ENCODE peak calls at places on chromosome 11, in six cellular contexts. U, K, D, J, R and X are unnamed samples.

GRCh38 chr11:78841451-78842060 is 266.9 kb upstream of the NARS2 start:
- DNase-seq in J (no peak), R (no peak), U (no peak), K (no peak), D (no peak), X (no peak)

GRCh38 chr11:121318848-121319834 is 26.6 kb downstream of the SC5D start:
- DNase-seq in D (no peak), R (no peak), K (no peak), J (peak; percentile 66), U (peak; percentile 46), X (peak; percentile 60)

GRCh38 chr11:106988151-106988806 is 30.0 kb downstream of the GUCY1A2 start:
- DNase-seq in U (no peak), K (no peak), R (no peak), D (no peak), J (peak; percentile 65), X (no peak)

GRCh38 chr11:83157755-83158473 is 983 bp downstream of the PCF11 start:
- DNase-seq in K (peak; percentile 65), J (peak; percentile 65), R (peak; percentile 82), U (peak; percentile 62), D (peak; percentile 60), X (peak; percentile 57)

GRCh38 chr11:70567680-70568503 is 169.6 kb downstream of the CTTN start:
- DNase-seq in J (peak; percentile 21), U (no peak), R (peak; percentile 77), K (peak; percentile 78), D (no peak), X (no peak)

GRCh38 chr11:134032501-134033091 is 36.3 kb upstream of the JAM3 start:
- DNase-seq in K (peak; percentile 31), D (no peak), U (peak; percentile 31), J (no peak), R (no peak), X (no peak)

GRCh38 chr11:113378692-113379091 is 8.9 kb upstream of the ANKK1 start:
- DNase-seq in R (no peak), D (no peak), J (no peak), K (no peak), U (no peak), X (no peak)

GRCh38 chr11:69076129-69076791 is 27.5 kb downstream of the TPCN2 start:
- DNase-seq in J (peak; percentile 43), U (no peak), R (no peak), D (no peak), K (no peak), X (no peak)

GRCh38 chr11:23112390-23112789 is 252.1 kb upstream of the CCDC179 start:
- DNase-seq in U (no peak), K (no peak), D (no peak), J (no peak), R (no peak), X (no peak)

GRCh38 chr11:59186130-59186594 is 14.2 kb downstream of the DTX4 start:
- DNase-seq in K (peak; percentile 94), D (peak; percentile 81), R (no peak), J (no peak), U (peak; percentile 50), X (peak; percentile 19)

GRCh38 chr11:10505278-10506012 is 35.5 kb downstream of the RNF141 start:
- DNase-seq in U (no peak), D (no peak), J (no peak), K (no peak), R (no peak), X (no peak)

GRCh38 chr11:45906965-45907591 is at the start of gene FREY1:
- DNase-seq in D (no peak), R (no peak), U (no peak), J (no peak), K (no peak), X (no peak)

GRCh38 chr11:2399488-2400068 is 972 bp upstream of the TSSC4 start:
- DNase-seq in J (peak; percentile 4), K (peak; percentile 43), D (no peak), U (peak; percentile 20), R (peak; percentile 84), X (no peak)

GRCh38 chr11:2736577-2737225 is 36.9 kb upstream of the KCNQ1OT1 start:
- DNase-seq in U (no peak), D (no peak), J (no peak), R (no peak), K (peak; percentile 60), X (no peak)

GRCh38 chr11:34358258-34358665 is 452 bp upstream of the ABTB2 start:
- DNase-seq in K (peak; percentile 75), R (peak; percentile 89), J (peak; percentile 61), D (peak; percentile 55), U (no peak), X (no peak)

GRCh38 chr11:75319035-75319877 is 32.2 kb downstream of the ARRB1 start:
- DNase-seq in U (no peak), K (peak; percentile 85), D (no peak), J (no peak), R (peak; percentile 60), X (no peak)

GRCh38 chr11:111355956-111356659 is 23.0 kb downstream of the POU2AF1 start:
- DNase-seq in U (no peak), D (peak; percentile 20), R (no peak), J (no peak), K (no peak), X (no peak)

GRCh38 chr11:41175304-41175972 is 284.0 kb downstream of the LRRC4C start:
- DNase-seq in R (no peak), J (no peak), D (no peak), K (no peak), U (no peak), X (no peak)

GRCh38 chr11:68942751-68943271 is 38.0 kb downstream of the MRGPRD start:
- DNase-seq in U (no peak), D (no peak), J (peak; percentile 28), R (peak; percentile 84), K (no peak), X (no peak)

GRCh38 chr11:88972210-88972609 is 93.6 kb downstream of the GRM5 start:
- DNase-seq in K (no peak), U (no peak), J (no peak), D (no peak), R (no peak), X (no peak)

GRCh38 chr11:48261600-48261999 is 2.1 kb upstream of the OR4X1 start:
- DNase-seq in U (no peak), K (no peak), D (no peak), J (no peak), R (no peak), X (no peak)

GRCh38 chr11:27429740-27430451 is 42.7 kb downstream of the LGR4 start:
- DNase-seq in R (no peak), J (no peak), D (no peak), U (no peak), K (no peak), X (no peak)

GRCh38 chr11:41118521-41118920 is 340.9 kb downstream of the LRRC4C start:
- DNase-seq in D (no peak), K (no peak), U (no peak), J (no peak), R (no peak), X (no peak)

GRCh38 chr11:77322506-77322905 is 21.0 kb upstream of the GDPD4 start:
- DNase-seq in J (peak; percentile 93), U (no peak), D (peak; percentile 32), R (no peak), K (no peak), X (no peak)

GRCh38 chr11:36454551-36454950 is 55.5 kb downstream of the TRAF6 start:
- DNase-seq in R (no peak), J (no peak), K (no peak), D (no peak), U (no peak), X (no peak)
- H3K4me3 ChIP-seq in R (no peak overlapping the region), J (no peak overlapping the region), K (no peak overlapping the region), D (no peak overlapping the region), U (no peak overlapping the region), X (no peak overlapping the region)

GRCh38 chr11:8757047-8757446 is 74.5 kb downstream of the RPL27A start:
- DNase-seq in D (no peak), R (no peak), K (no peak), J (no peak), U (no peak), X (no peak)
- H3K4me1 ChIP-seq in D (peaks cover 30% of the 10 kb centered on the region), R (peaks cover 8% of the 10 kb centered on the region), K (no peaks in the 10 kb centered on the region), J (peaks cover 18% of the 10 kb centered on the region), U (no peaks in the 10 kb centered on the region), X (no peaks in the 10 kb centered on the region)

DNA sequence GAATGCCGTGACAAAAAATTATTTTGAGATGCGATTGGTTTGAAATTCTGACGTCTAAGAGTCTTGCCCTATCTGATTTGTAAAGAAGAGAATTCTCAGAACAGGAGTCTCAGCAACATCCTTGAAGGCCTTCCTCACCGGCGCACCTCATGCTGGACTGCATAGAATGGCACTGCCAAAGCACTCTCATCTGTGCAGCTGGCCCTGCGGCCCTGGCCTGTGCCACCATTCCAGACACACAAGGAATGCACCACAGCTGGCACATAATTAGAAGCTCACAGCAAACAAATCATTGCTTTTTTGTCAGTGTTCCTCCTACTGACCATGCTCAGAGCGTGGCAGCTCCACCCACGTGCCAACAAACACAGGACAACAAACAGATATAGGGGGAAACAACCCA is 166.0 kb downstream of the KIRREL3 start:
- DNase-seq in K (no peak), R (no peak), U (no peak), J (no peak), D (no peak), X (no peak)
- H3K27ac ChIP-seq in K (no peak overlapping the region), R (no peak overlapping the region), U (no peak overlapping the region), J (peak overlapping the region; percentile 53), D (no peak overlapping the region), X (no peak overlapping the region)

GRCh38 chr11:67732045-67732787 is 57.8 kb upstream of the ALDH3B2 start:
- DNase-seq in K (no peak), D (no peak), U (peak; percentile 57), R (no peak), J (no peak), X (peak; percentile 42)
- H3K4me3 ChIP-seq in K (no peak overlapping the region), D (no peak overlapping the region), U (peak overlapping the region; percentile 34), R (no peak overlapping the region), J (no peak overlapping the region), X (peak overlapping the region; percentile 43)